ENCODE peak calls at places on chromosomes 1 and 21, in seven cellular contexts. L is RWPE1, P is breast epithelium, O is RWPE2, I is body of pancreas, B is left ventricle myocardium inferior, Z is kidney. Y is an unnamed sample.

GRCh38 chr1:208178091-208178529 is 66.1 kb downstream of the PLXNA2 start:
- DNase-seq in L (no peak), P (no peak), O (no peak), I (peak), B (no peak), Z (no peak), Y (peak)

GRCh38 chr1:183652547-183653467 is at the start of gene APOBEC4:
- DNase-seq in L (no peak), P (no peak), O (no peak), I (no peak), B (no peak), Z (no peak), Y (no peak)

GRCh38 chr1:229570891-229571516 is 12.5 kb upstream of the ABCB10 start:
- DNase-seq in L (no peak), P (no peak), O (no peak), I (no peak), B (no peak), Z (no peak), Y (no peak)

GRCh38 chr21:43761886-43762285 is 14.2 kb downstream of the CSTB start:
- DNase-seq in L (no peak), P (no peak), O (no peak), I (no peak), B (no peak), Z (no peak), Y (no peak)

GRCh38 chr1:161180643-161181042 is 3.3 kb upstream of the B4GALT3 start:
- DNase-seq in L (no peak), P (no peak), O (no peak), I (no peak), B (no peak), Z (no peak), Y (no peak)

GRCh38 chr1:15442759-15443158 is 4.5 kb downstream of the CTRC start:
- DNase-seq in L (no peak), P (no peak), O (no peak), I (no peak), B (no peak), Z (no peak), Y (no peak)

GRCh38 chr1:224472806-224473205 is 38.2 kb upstream of the WDR26 start:
- DNase-seq in L (no peak), P (no peak), O (no peak), I (no peak), B (no peak), Z (no peak), Y (no peak)

GRCh38 chr21:40841524-40842196 is 5.3 kb downstream of the DSCAM start:
- DNase-seq in L (no peak), P (no peak), O (no peak), I (peak), B (peak), Z (peak), Y (peak)

GRCh38 chr1:38577385-38577784 is 282.2 kb downstream of the RRAGC start:
- DNase-seq in L (no peak), P (no peak), O (no peak), I (no peak), B (no peak), Z (no peak), Y (no peak)

GRCh38 chr21:31566061-31566460 is 93.4 kb upstream of the SOD1 start:
- DNase-seq in L (no peak), P (no peak), O (no peak), I (no peak), B (no peak), Z (no peak), Y (no peak)

GRCh38 chr1:115764541-115764940 is 4.0 kb downstream of the CASQ2 start:
- DNase-seq in L (peak), P (no peak), O (no peak), I (peak), B (no peak), Z (no peak), Y (no peak)

GRCh38 chr1:226443439-226443838 is 35.5 kb upstream of the PARP1 start:
- DNase-seq in L (peak), P (no peak), O (no peak), I (no peak), B (no peak), Z (no peak), Y (no peak)

GRCh38 chr1:47555307-47555706 is 117.5 kb downstream of the FOXD2 start:
- DNase-seq in L (no peak), P (no peak), O (no peak), I (no peak), B (no peak), Z (no peak), Y (peak)

GRCh38 chr1:103459385-103459784 is 66.1 kb upstream of the RNPC3 start:
- DNase-seq in L (no peak), P (no peak), O (no peak), I (no peak), B (no peak), Z (no peak), Y (no peak)

GRCh38 chr1:212012034-212012740 is 23.2 kb downstream of the INTS7 start:
- DNase-seq in L (peak), P (no peak), O (no peak), I (peak), B (peak), Z (peak), Y (peak)

GRCh38 chr1:204254031-204254661 is 40.4 kb upstream of the GOLT1A start:
- DNase-seq in L (peak), P (peak), O (no peak), I (no peak), B (peak), Z (peak), Y (no peak)

GRCh38 chr21:19853061-19853460 is 1145.1 kb upstream of the NCAM2 start:
- DNase-seq in L (no peak), P (no peak), O (peak), I (no peak), B (no peak), Z (peak), Y (peak)

GRCh38 chr1:110339427-110340206 is 440 bp downstream of the RBM15 start:
- DNase-seq in L (peak), P (peak), O (no peak), I (peak), B (peak), Z (peak), Y (peak)

GRCh38 chr1:197062692-197063091 is 4.4 kb downstream of the F13B start:
- DNase-seq in L (no peak), P (no peak), O (no peak), I (no peak), B (no peak), Z (no peak), Y (no peak)

GRCh38 chr1:15181564-15181963 is 28.0 kb downstream of the TMEM51 start:
- DNase-seq in L (no peak), P (no peak), O (no peak), I (no peak), B (no peak), Z (no peak), Y (no peak)

GRCh38 chr1:3695326-3696217 is 43.3 kb downstream of the TP73 start:
- DNase-seq in L (peak), P (no peak), O (no peak), I (peak), B (peak), Z (no peak), Y (peak)

GRCh38 chr1:153466908-153467307 is 6.5 kb upstream of the S100A7 start:
- DNase-seq in L (no peak), P (no peak), O (no peak), I (no peak), B (no peak), Z (no peak), Y (no peak)

GRCh38 chr1:177011508-177011907 is 153.0 kb downstream of the ASTN1 start:
- DNase-seq in L (no peak), P (no peak), O (no peak), I (no peak), B (no peak), Z (no peak), Y (no peak)

GRCh38 chr1:43304287-43304615 is 3.5 kb downstream of the TIE1 start:
- DNase-seq in L (no peak), P (no peak), O (no peak), I (no peak), B (no peak), Z (no peak), Y (peak)

GRCh38 chr1:201504799-201505504 is 2.0 kb downstream of the CSRP1 start:
- DNase-seq in L (no peak), P (no peak), O (no peak), I (no peak), B (no peak), Z (no peak), Y (no peak)

GRCh38 chr21:31887596-31887920 is 14.7 kb downstream of the HUNK start:
- DNase-seq in L (no peak), P (no peak), O (no peak), I (no peak), B (peak), Z (no peak), Y (no peak)

GRCh38 chr1:1374068-1374860 is 743 bp downstream of the AURKAIP1 start:
- DNase-seq in L (no peak), P (no peak), O (no peak), I (peak), B (no peak), Z (peak), Y (peak)

GRCh38 chr1:1371741-1372711 is 3.0 kb downstream of the AURKAIP1 start:
- DNase-seq in L (no peak), P (peak), O (no peak), I (peak), B (peak), Z (peak), Y (peak)

GRCh38 chr1:1373493-1374067 is 1.4 kb downstream of the AURKAIP1 start:
- DNase-seq in L (no peak), P (no peak), O (no peak), I (no peak), B (no peak), Z (no peak), Y (no peak)

GRCh38 chr1:1371354-1371740 is 3.7 kb downstream of the AURKAIP1 start:
- DNase-seq in L (no peak), P (no peak), O (no peak), I (no peak), B (no peak), Z (peak), Y (no peak)

GRCh38 chr1:1373051-1373450 is 2.0 kb downstream of the AURKAIP1 start:
- DNase-seq in L (no peak), P (no peak), O (no peak), I (no peak), B (no peak), Z (peak), Y (no peak)
- H3K27ac ChIP-seq in L (peak), P (no peak), O (no peak), I (no peak), B (no peak), Z (no peak), Y (no peak)

DNA sequence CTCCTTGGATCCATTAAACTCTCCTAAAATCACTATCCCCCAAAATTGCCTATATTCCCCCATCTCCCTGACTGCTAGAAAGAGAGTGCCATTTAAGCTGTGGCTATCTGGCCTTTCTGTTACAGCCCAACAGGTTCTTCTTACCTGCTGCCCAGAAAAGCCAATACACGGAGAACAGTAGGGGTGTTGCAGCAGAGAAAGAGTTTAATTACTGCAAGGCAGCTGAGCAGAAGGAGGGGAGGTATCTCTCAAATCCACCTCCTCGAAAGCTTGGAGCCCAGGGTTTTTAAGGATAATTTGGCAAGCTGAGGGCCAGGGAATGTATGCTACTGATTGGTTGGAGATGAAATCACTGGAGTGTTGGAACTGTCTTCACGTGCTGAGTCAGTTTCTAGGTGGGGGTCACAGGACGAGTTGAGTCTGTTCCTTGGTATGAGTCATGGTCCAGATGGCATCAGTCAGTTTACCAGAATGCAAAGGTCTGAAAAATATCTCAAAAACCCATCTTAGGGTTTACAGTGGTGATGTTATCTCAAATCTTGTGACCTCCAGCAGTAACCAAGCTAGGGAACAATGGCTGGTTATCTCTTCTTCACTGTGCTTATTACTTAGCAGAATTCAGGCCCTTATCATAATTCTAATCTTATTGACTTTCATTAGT is 89.8 kb downstream of the SMYD3 start:
- DNase-seq in L (no peak), P (no peak), O (no peak), I (no peak), B (no peak), Z (no peak), Y (no peak)
- H3K27ac ChIP-seq in L (no peak), P (no peak), O (no peak), I (no peak), B (no peak), Z (no peak), Y (no peak)

GRCh38 chr1:245987222-245987545 is 519.9 kb downstream of the SMYD3 start:
- DNase-seq in L (no peak), P (no peak), O (no peak), I (no peak), B (no peak), Z (no peak), Y (no peak)
- H3K27ac ChIP-seq in L (no peak), P (no peak), O (no peak), I (no peak), B (no peak), Z (no peak), Y (no peak)

GRCh38 chr1:198696211-198696610 is 57.4 kb downstream of the PTPRC start:
- DNase-seq in L (no peak), P (no peak), O (no peak), I (no peak), B (no peak), Z (no peak), Y (no peak)
- H3K27ac ChIP-seq in L (no peak), P (no peak), O (no peak), I (no peak), B (no peak), Z (no peak), Y (no peak)

DNA sequence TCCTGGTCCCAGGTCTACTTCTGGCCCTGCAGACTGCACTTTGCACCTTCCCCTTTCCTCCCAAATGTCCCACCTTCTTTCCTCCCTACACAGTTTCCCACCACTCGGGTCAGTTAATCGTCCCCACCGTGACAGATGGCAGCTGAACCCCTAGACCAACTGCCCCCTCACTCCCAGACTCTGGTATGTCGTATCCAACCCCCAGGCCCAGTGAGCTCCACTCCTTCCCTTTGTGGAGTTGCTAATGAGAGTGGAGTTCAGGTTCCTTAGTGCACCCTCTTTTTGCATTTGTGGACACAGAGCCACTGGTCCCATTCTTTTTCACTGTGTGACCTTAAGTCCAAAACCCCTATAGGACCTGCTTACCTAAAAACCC is 1.8 kb downstream of the MAN1C1 start:
- DNase-seq in L (no peak), P (no peak), O (no peak), I (no peak), B (no peak), Z (no peak), Y (no peak)
- H3K27ac ChIP-seq in L (no peak), P (peak), O (no peak), I (no peak), B (peak), Z (peak), Y (no peak)

GRCh38 chr1:45892068-45892785 is 88.8 kb downstream of the MAST2 start:
- DNase-seq in L (peak), P (no peak), O (no peak), I (peak), B (no peak), Z (no peak), Y (no peak)
- H3K27ac ChIP-seq in L (no peak), P (peak), O (peak), I (peak), B (peak), Z (peak), Y (peak)

GRCh38 chr1:26537951-26538352 is 8.4 kb downstream of the RPS6KA1 start:
- DNase-seq in L (peak), P (no peak), O (no peak), I (no peak), B (no peak), Z (no peak), Y (no peak)
- H3K27ac ChIP-seq in L (peak), P (no peak), O (peak), I (no peak), B (no peak), Z (no peak), Y (peak)

DNA sequence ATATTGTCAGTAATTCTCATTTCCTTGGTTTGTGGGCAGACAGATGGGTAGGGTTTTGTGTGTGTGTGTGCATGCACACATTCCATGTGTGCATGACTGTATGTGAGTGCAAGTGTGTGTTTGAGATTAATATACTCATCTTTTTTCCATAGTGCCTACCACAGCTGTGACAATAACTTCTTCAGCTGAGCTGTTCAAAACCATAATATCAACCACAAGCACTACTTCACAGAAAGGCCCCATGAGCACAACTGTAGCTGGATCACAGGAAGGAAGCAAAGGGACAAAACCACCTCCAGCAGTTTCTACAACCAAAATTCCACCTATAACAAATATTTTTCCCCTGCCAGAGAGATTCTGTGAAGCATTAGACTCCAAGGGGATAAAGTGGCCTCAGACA is 149.3 kb downstream of the ADGRL2 start:
- DNase-seq in L (no peak), P (no peak), O (no peak), I (no peak), B (no peak), Z (no peak), Y (no peak)
- H3K27ac ChIP-seq in L (no peak), P (no peak), O (no peak), I (no peak), B (no peak), Z (no peak), Y (no peak)